ENCODE peak calls at places on chromosomes 13 and 19, in six cellular contexts. M is WTC11, I is AG08395, T is NCI-H82, G is AG09319, O is kidney epithelial cell. N is an unnamed sample.

GRCh38 chr13:87678353-87678752 is 7.2 kb downstream of the SLITRK5 start:
- DNase-seq in M (no peak), I (no peak), T (no peak), G (no peak), O (no peak), N (no peak)

GRCh38 chr13:110408286-110408685 is 101.2 kb downstream of the COL4A2 start:
- DNase-seq in M (no peak), I (no peak), T (no peak), G (no peak), O (no peak), N (no peak)

GRCh38 chr13:67283602-67284001 is 53.5 kb upstream of the PCDH9 start:
- DNase-seq in M (no peak), I (no peak), T (no peak), G (no peak), O (no peak), N (no peak)

GRCh38 chr13:79258489-79258888 is 147.6 kb downstream of the RBM26 start:
- DNase-seq in M (no peak), I (no peak), T (no peak), G (no peak), O (no peak), N (no peak)

GRCh38 chr19:41398603-41399002 is 985 bp downstream of the BCKDHA start:
- DNase-seq in M (no peak), I (no peak), T (no peak), G (no peak), O (no peak), N (no peak)

GRCh38 chr19:13849991-13850909 is 26.7 kb upstream of the NANOS3 start:
- DNase-seq in M (peak), I (peak), T (peak), G (no peak), O (no peak), N (peak)

GRCh38 chr13:42266464-42266863 is 5.5 kb upstream of the AKAP11 start:
- DNase-seq in M (no peak), I (peak), T (no peak), G (no peak), O (no peak), N (peak)

GRCh38 chr13:38872693-38873092 is 117.9 kb downstream of the STOML3 start:
- DNase-seq in M (peak), I (peak), T (peak), G (no peak), O (no peak), N (peak)

GRCh38 chr19:46015080-46015960 is 7.5 kb downstream of the PGLYRP1 start:
- DNase-seq in M (peak), I (peak), T (peak), G (no peak), O (no peak), N (peak)

GRCh38 chr19:42032428-42032827 is 37.6 kb downstream of the GRIK5 start:
- DNase-seq in M (peak), I (no peak), T (no peak), G (no peak), O (peak), N (peak)